ENCODE peak calls at places on chromosomes 16 and 17, in seven cellular contexts. O, V, U, T, S, Q and I are unnamed samples.

GRCh38 chr17:17091856-17092756 is 49.8 kb downstream of the MPRIP start:
- DNase-seq in V (no peak), Q (no peak), S (no peak), U (no peak), O (no peak), T (no peak), I (no peak)

GRCh38 chr16:8110572-8111514 is 479.5 kb downstream of the TMEM114 start:
- DNase-seq in S (no peak), Q (no peak), O (no peak), V (no peak), T (no peak), U (no peak), I (no peak)

GRCh38 chr17:74135391-74136167 is 67.9 kb upstream of the RPL38 start:
- DNase-seq in S (no peak), V (no peak), Q (no peak), T (no peak), U (no peak), O (no peak), I (no peak)

GRCh38 chr17:61444075-61444474 is 8.1 kb upstream of the TBX4 start:
- DNase-seq in U (no peak), Q (no peak), O (no peak), S (no peak), V (no peak), T (no peak), I (no peak)

GRCh38 chr17:37028040-37028439 is 79.3 kb downstream of the AATF start:
- DNase-seq in T (no peak), Q (no peak), V (no peak), O (no peak), U (no peak), S (no peak), I (no peak)

GRCh38 chr16:83994087-83994486 is 26.0 kb downstream of the NECAB2 start:
- DNase-seq in T (no peak), O (peak; percentile 98), Q (no peak), S (peak; percentile 25), U (no peak), V (no peak), I (no peak)

GRCh38 chr17:44605116-44605505 is 47.8 kb downstream of the FZD2 start:
- DNase-seq in V (no peak), O (no peak), U (no peak), Q (no peak), S (no peak), T (no peak), I (no peak)

GRCh38 chr17:83104577-83105505 is 25.4 kb downstream of the METRNL start:
- DNase-seq in S (no peak), T (no peak), V (no peak), U (no peak), Q (no peak), O (no peak), I (no peak)

GRCh38 chr16:87276091-87276561 is 41.1 kb downstream of the C16orf95 start:
- DNase-seq in U (no peak), V (no peak), Q (no peak), O (no peak), T (no peak), S (no peak), I (no peak)

GRCh38 chr17:10001296-10001904 is 96.3 kb upstream of the RCVRN start:
- DNase-seq in Q (no peak), U (no peak), S (no peak), O (no peak), V (no peak), T (no peak), I (no peak)